ENCODE peak calls at places on chromosome 12, in eight cellular contexts. I is stimulated activated naive CD4-positive, alpha-beta T cell; J is AG08396; O is activated CD8-positive, alpha-beta memory T cell treated with anti-CD3 and anti-CD28 coated beads, Interleukin-2, amount 10 ng/mL, durations not matched to agents 7 days and 5 days; S is HTR-8/SVneo; C is psoas muscle; Y is nucleus accumbens; B is EH. L is an unnamed sample.
A peak's percentile ranks its signal among the peaks of the same experiment; 100 is the strongest.

GRCh38 chr12:46260153-46260912 is 8.5 kb downstream of the SLC38A1 start:
- DNase-seq in I (no peak), J (peak; percentile 51), O (no peak), S (no peak), C (no peak), Y (no peak), B (peak; percentile 90), L (no peak)

GRCh38 chr12:123530683-123531082 is 2.8 kb downstream of the RILPL1 start:
- DNase-seq in I (no peak), J (no peak), O (no peak), S (no peak), C (no peak), Y (no peak), B (no peak), L (no peak)

GRCh38 chr12:110927545-110927944 is 7.2 kb upstream of the MYL2 start:
- DNase-seq in I (no peak), J (no peak), O (no peak), S (no peak), C (no peak), Y (no peak), B (no peak), L (no peak)

GRCh38 chr12:76341436-76342030 is 6.7 kb downstream of the BBS10 start:
- DNase-seq in I (no peak), J (no peak), O (no peak), S (no peak), C (no peak), Y (no peak), B (no peak), L (no peak)

GRCh38 chr12:100900808-100901207 is 106.2 kb downstream of the ANO4 start:
- DNase-seq in I (no peak), J (no peak), O (no peak), S (no peak), C (no peak), Y (no peak), B (no peak), L (no peak)

GRCh38 chr12:96635844-96636243 is 146.5 kb downstream of the CFAP54 start:
- DNase-seq in I (no peak), J (no peak), O (no peak), S (no peak), C (no peak), Y (no peak), B (no peak), L (no peak)

GRCh38 chr12:28172434-28173030 is 17.7 kb upstream of the CCDC91 start:
- DNase-seq in I (no peak), J (peak; percentile 55), O (no peak), S (peak; percentile 71), C (no peak), Y (no peak), B (peak; percentile 72), L (no peak)

GRCh38 chr12:122096591-122097149 is 18.1 kb downstream of the MLXIP start:
- DNase-seq in I (no peak), J (no peak), O (no peak), S (no peak), C (peak; percentile 66), Y (no peak), B (no peak), L (no peak)

GRCh38 chr12:132165584-132165983 is 21.3 kb downstream of the NOC4L start:
- DNase-seq in I (no peak), J (no peak), O (no peak), S (no peak), C (no peak), Y (no peak), B (no peak), L (no peak)